ENCODE peak calls at places on chromosomes 2 and 18, in nine cellular contexts. W is hypothalamus; T is choroid plexus epithelial cell; F is PC-3; P is CD4-positive, CD25-positive, alpha-beta regulatory T cell; M is CD8-positive, alpha-beta T cell; C is AG08396; K is esophagus squamous epithelium; U is GM23338. E is an unnamed sample.

GRCh38 chr2:79903601-79904000 is 390.8 kb downstream of the CTNNA2 start:
- DNase-seq in W (no peak), T (no peak), F (no peak), P (no peak), M (no peak), C (no peak), K (no peak), U (no peak), E (no peak)

GRCh38 chr18:9683418-9684396 is 24.4 kb upstream of the RAB31 start:
- DNase-seq in W (no peak), T (peak; percentile 90), F (peak; percentile 89), P (no peak), M (no peak), C (peak; percentile 29), K (no peak), U (peak; percentile 23), E (no peak)

GRCh38 chr2:28088970-28089369 is 198.4 kb downstream of the BABAM2 start:
- DNase-seq in W (no peak), T (peak; percentile 64), F (peak; percentile 79), P (no peak), M (no peak), C (peak; percentile 19), K (no peak), U (no peak), E (no peak)

GRCh38 chr2:17615728-17616351 is 75.3 kb downstream of the VSNL1 start:
- DNase-seq in W (no peak), T (peak; percentile 23), F (peak; percentile 82), P (no peak), M (no peak), C (no peak), K (no peak), U (no peak), E (no peak)

GRCh38 chr2:234847364-234847635 is 104.5 kb upstream of the SH3BP4 start:
- DNase-seq in W (no peak), T (no peak), F (no peak), P (no peak), M (no peak), C (no peak), K (no peak), U (no peak), E (no peak)

GRCh38 chr2:134304726-134305509 is 51.0 kb downstream of the MGAT5 start:
- DNase-seq in W (no peak), T (no peak), F (no peak), P (no peak), M (no peak), C (no peak), K (no peak), U (no peak), E (no peak)

GRCh38 chr2:9644603-9645002 is 13.8 kb upstream of the YWHAQ start:
- DNase-seq in W (no peak), T (no peak), F (peak; percentile 96), P (no peak), M (no peak), C (no peak), K (no peak), U (no peak), E (no peak)

GRCh38 chr2:40431600-40431955 is 20.3 kb downstream of the SLC8A1 start:
- DNase-seq in W (no peak), T (peak; percentile 37), F (peak; percentile 46), P (no peak), M (no peak), C (peak; percentile 47), K (no peak), U (no peak), E (no peak)

GRCh38 chr2:8692783-8693768 is 11.2 kb downstream of the ID2 start:
- DNase-seq in W (no peak), T (no peak), F (peak; percentile 58), P (no peak), M (no peak), C (peak; percentile 48), K (no peak), U (peak; percentile 78), E (no peak)

GRCh38 chr2:239549711-239550265 is 149.0 kb upstream of the HDAC4 start:
- DNase-seq in W (no peak), T (no peak), F (no peak), P (no peak), M (no peak), C (no peak), K (no peak), U (no peak), E (no peak)

GRCh38 chr2:223815186-223815883 is 22.0 kb downstream of the AP1S3 start:
- DNase-seq in W (no peak), T (peak; percentile 86), F (peak; percentile 98), P (no peak), M (no peak), C (peak; percentile 73), K (no peak), U (no peak), E (no peak)

GRCh38 chr2:33784488-33784887 is 185.4 kb upstream of the FAM98A start:
- DNase-seq in W (no peak), T (no peak), F (no peak), P (no peak), M (no peak), C (no peak), K (no peak), U (no peak), E (no peak)

GRCh38 chr2:134623796-134624195 is 95.0 kb downstream of the TMEM163 start:
- DNase-seq in W (no peak), T (no peak), F (no peak), P (peak; percentile 15), M (no peak), C (no peak), K (no peak), U (no peak), E (no peak)

GRCh38 chr18:77081387-77081773 is 51.2 kb downstream of the MBP start:
- DNase-seq in W (no peak), T (peak; percentile 87), F (no peak), P (no peak), M (no peak), C (no peak), K (no peak), U (no peak), E (peak; percentile 67)

GRCh38 chr2:26709323-26710110 is 17.0 kb downstream of the KCNK3 start:
- DNase-seq in W (no peak), T (no peak), F (no peak), P (no peak), M (no peak), C (no peak), K (no peak), U (no peak), E (no peak)

GRCh38 chr18:62325806-62326645 is 916 bp downstream of the TNFRSF11A start:
- DNase-seq in W (no peak), T (peak; percentile 20), F (peak; percentile 40), P (peak; percentile 53), M (peak; percentile 17), C (peak; percentile 20), K (no peak), U (peak; percentile 59), E (no peak)

GRCh38 chr2:233152541-233152940 is 92.4 kb downstream of the INPP5D start:
- DNase-seq in W (peak; percentile 27), T (peak; percentile 16), F (no peak), P (no peak), M (no peak), C (peak; percentile 51), K (no peak), U (no peak), E (no peak)